ENCODE peak calls at places on chromosomes 11 and 22, in four cellular contexts. B is stimulated activated CD4-positive, alpha-beta T cell treated with anti-CD3 and anti-CD28 coated beads, Interleukin-1b, Interleukin-23, amount 100 ng/mL, for 4 hours; P is iPS DF 19.7; H is ovary. W is an unnamed sample.

GRCh38 chr22:17969732-17970131 is 54.6 kb downstream of the MICAL3 start:
- DNase-seq in B (no peak), P (no peak), H (peak), W (no peak)

GRCh38 chr11:104799251-104799650 is 99.0 kb downstream of the CASP12 start:
- DNase-seq in H (no peak), B (no peak), P (no peak), W (no peak)

GRCh38 chr11:11010624-11011127 is 152.8 kb upstream of the ZBED5 start:
- DNase-seq in H (no peak), B (no peak), P (no peak), W (peak)

GRCh38 chr11:129302386-129303101 is 73.1 kb upstream of the BARX2 start:
- DNase-seq in H (no peak), B (no peak), P (no peak), W (no peak)

GRCh38 chr11:57920971-57921370 is 102.7 kb upstream of the OR9Q1 start:
- DNase-seq in H (no peak), B (no peak), P (no peak), W (no peak)

GRCh38 chr11:123434262-123434661 is 4.2 kb downstream of the GRAMD1B start:
- DNase-seq in B (no peak), P (no peak), H (no peak), W (no peak)

GRCh38 chr11:117334896-117335295 is 7.2 kb downstream of the CEP164 start:
- DNase-seq in P (no peak), B (no peak), H (no peak), W (no peak)

GRCh38 chr11:120455487-120455886 is 56.1 kb upstream of the GRIK4 start:
- DNase-seq in P (no peak), B (no peak), H (no peak), W (no peak)

GRCh38 chr11:58579192-58580129 is 598 bp downstream of the ZFP91 start:
- DNase-seq in H (peak), P (no peak), B (peak), W (no peak)

GRCh38 chr11:43969543-43969942 is 27.1 kb downstream of the C11orf96 start:
- DNase-seq in P (no peak), H (no peak), B (no peak), W (no peak)

GRCh38 chr22:50308597-50308935 is 1.1 kb upstream of the PLXNB2 start:
- DNase-seq in P (no peak), H (peak), B (no peak), W (no peak)

GRCh38 chr11:61054513-61054912 is 47.8 kb upstream of the CD5 start:
- DNase-seq in B (no peak), H (no peak), P (no peak), W (no peak)

GRCh38 chr11:102451693-102452460 is 688 bp downstream of the TMEM123 start:
- DNase-seq in H (peak), B (peak), P (peak), W (no peak)

GRCh38 chr11:59141673-59142460 is 789 bp upstream of the FAM111A start:
- DNase-seq in H (no peak), P (no peak), B (no peak), W (no peak)

GRCh38 chr11:67300256-67300755 is 3.0 kb upstream of the SSH3 start:
- DNase-seq in B (no peak), H (peak), P (no peak), W (no peak)

W was measured in iPS DF 6.9.